ENCODE peak calls at places on chromosomes 13 and 19, in ten cellular contexts. A is kidney, I is pancreas, M is thoracic aorta, B is mesenchymal stem cell, Y is heart left ventricle, P is mesendoderm, L is A549, X is body of pancreas, N is psoas muscle. H is an unnamed sample.

GRCh38 chr19:51016798-51017683 is 2.5 kb downstream of the KLK10 start:
- DNase-seq in N (no peak), L (peak), I (peak), X (peak), B (peak), Y (no peak), A (no peak), M (no peak), P (peak), H (peak)

GRCh38 chr19:53906211-53907192 is 2.6 kb upstream of the CACNG7 start:
- DNase-seq in I (no peak), N (peak), A (peak), Y (peak), L (peak), M (no peak), X (peak), B (no peak), P (no peak), H (no peak)

GRCh38 chr13:34627905-34628682 is 314.0 kb upstream of the NBEA start:
- DNase-seq in A (no peak), M (no peak), B (no peak), Y (no peak), P (no peak), L (no peak), I (no peak), X (peak), N (no peak), H (no peak)

GRCh38 chr19:7925171-7925837 is 631 bp downstream of the CTXN1 start:
- DNase-seq in B (peak), X (peak), P (peak), I (peak), M (no peak), N (peak), L (peak), A (peak), Y (no peak), H (peak)

GRCh38 chr13:48234652-48235099 is 1.7 kb downstream of the ITM2B start:
- DNase-seq in I (no peak), L (no peak), P (peak), X (no peak), B (peak), M (no peak), N (no peak), Y (no peak), A (no peak), H (no peak)

GRCh38 chr13:96397807-96398206 is 307.9 kb downstream of the HS6ST3 start:
- DNase-seq in N (no peak), I (no peak), P (no peak), B (no peak), X (no peak), L (no peak), M (no peak), A (no peak), Y (no peak), H (no peak)

GRCh38 chr13:78317030-78317429 is 286.3 kb downstream of the POU4F1 start:
- DNase-seq in I (no peak), L (no peak), X (no peak), N (no peak), Y (no peak), P (peak), A (no peak), B (no peak), M (no peak), H (no peak)

GRCh38 chr13:62626771-62627170 is 1211.1 kb upstream of the PCDH20 start:
- DNase-seq in Y (no peak), B (no peak), P (peak), I (no peak), X (no peak), M (no peak), N (no peak), L (no peak), A (no peak), H (no peak)

GRCh38 chr19:6011794-6012193 is 33.9 kb upstream of the RANBP3 start:
- DNase-seq in Y (no peak), I (no peak), N (no peak), B (no peak), L (no peak), P (no peak), X (no peak), M (no peak), A (peak), H (no peak)

GRCh38 chr19:18606281-18607221 is at the start of gene CRLF1:
- DNase-seq in I (no peak), X (no peak), N (no peak), M (no peak), L (no peak), A (no peak), Y (no peak), P (no peak), B (no peak), H (no peak)

GRCh38 chr19:16441661-16442071 is 30.1 kb downstream of the EPS15L1 start:
- DNase-seq in Y (no peak), L (peak), X (no peak), N (no peak), I (no peak), M (no peak), B (peak), A (no peak), P (peak), H (no peak)

GRCh38 chr19:48487944-48488343 is 18.8 kb downstream of the CYTH2 start:
- DNase-seq in L (peak), P (no peak), A (peak), Y (no peak), I (peak), N (peak), M (peak), X (peak), B (peak), H (no peak)

GRCh38 chr13:67515895-67516294 is 285.8 kb upstream of the PCDH9 start:
- DNase-seq in M (no peak), B (peak), A (no peak), N (no peak), I (no peak), L (no peak), P (no peak), Y (no peak), X (no peak), H (no peak)

GRCh38 chr19:21383980-21384582 is 12.9 kb upstream of the ZNF493 start:
- DNase-seq in P (no peak), N (no peak), L (no peak), X (no peak), B (no peak), I (no peak), Y (no peak), M (no peak), A (no peak), H (no peak)

GRCh38 chr19:15154002-15154612 is 46.7 kb downstream of the NOTCH3 start:
- DNase-seq in B (peak), I (no peak), L (peak), A (no peak), N (no peak), P (peak), Y (no peak), M (no peak), X (no peak), H (no peak)

GRCh38 chr13:50616101-50616500 is 227.4 kb downstream of the DLEU7 start:
- DNase-seq in P (no peak), B (peak), N (no peak), A (no peak), L (no peak), X (no peak), M (no peak), I (no peak), Y (no peak), H (no peak)

GRCh38 chr19:3055741-3056453 is 6.4 kb downstream of the TLE5 start:
- DNase-seq in P (peak), X (peak), N (peak), L (peak), M (no peak), A (peak), I (peak), B (no peak), Y (no peak), H (no peak)

GRCh38 chr13:43883636-43884035 is 3.9 kb downstream of the LACC1 start:
- DNase-seq in X (no peak), A (no peak), B (no peak), L (no peak), Y (no peak), N (no peak), I (no peak), M (no peak), P (no peak), H (no peak)

GRCh38 chr13:57996717-57997116 is 365.2 kb downstream of the PCDH17 start:
- DNase-seq in N (no peak), X (no peak), L (no peak), B (peak), A (no peak), I (no peak), P (no peak), M (no peak), Y (no peak), H (no peak)

GRCh38 chr13:85970727-85971126 is 171.5 kb upstream of the SLITRK6 start:
- DNase-seq in I (no peak), Y (no peak), N (no peak), B (peak), A (no peak), P (no peak), M (no peak), L (no peak), X (no peak), H (no peak)

GRCh38 chr19:377801-378581 is 31.0 kb downstream of the C2CD4C start:
- DNase-seq in M (no peak), B (no peak), N (no peak), Y (peak), L (no peak), A (no peak), P (no peak), X (no peak), I (no peak), H (no peak)

GRCh38 chr13:65615506-65615905 is 1614.6 kb downstream of the PCDH9 start:
- DNase-seq in L (no peak), B (no peak), P (no peak), N (no peak), I (no peak), M (no peak), Y (no peak), X (no peak), A (no peak), H (no peak)

DNA sequence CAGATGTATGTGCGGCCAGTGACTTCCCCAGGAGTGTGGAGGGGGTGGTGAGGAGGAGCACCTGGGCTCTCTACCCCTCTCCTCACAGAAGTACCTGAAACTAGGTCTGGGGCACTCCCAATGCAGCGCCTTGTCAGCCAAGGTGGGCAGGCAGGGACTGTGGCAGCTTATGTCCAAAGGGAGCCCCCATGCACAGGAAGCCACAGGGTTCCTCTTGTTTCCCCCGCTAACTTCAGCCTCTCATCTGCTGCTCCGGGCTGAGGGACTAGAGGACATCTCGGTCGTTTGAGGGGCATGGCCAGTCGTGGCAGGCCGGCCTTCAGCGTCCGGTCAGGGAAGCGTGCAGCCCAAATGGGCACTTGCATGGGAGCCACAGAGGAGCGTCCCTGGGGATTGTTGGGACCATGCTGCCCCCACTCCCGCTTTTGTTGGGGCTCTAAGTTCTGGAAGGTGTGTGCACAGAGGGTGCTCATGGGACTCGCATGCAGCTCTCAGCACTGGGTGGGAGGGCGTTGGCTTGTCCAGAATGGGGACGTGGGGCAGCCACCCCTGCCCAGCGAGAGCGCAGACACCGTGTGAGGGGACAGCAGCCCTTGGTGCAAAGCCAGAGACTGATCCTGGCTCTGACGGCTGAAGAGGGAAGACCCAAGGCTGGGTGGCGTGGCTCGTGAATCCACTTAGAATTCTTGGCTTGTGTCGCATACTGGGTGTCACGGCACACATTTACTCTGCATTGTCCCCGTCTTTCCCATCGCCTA is 16.6 kb upstream of the NPAS1 start:
- DNase-seq in A (no peak), L (no peak), M (no peak), N (no peak), B (no peak), I (no peak), Y (no peak), X (no peak), P (no peak), H (no peak)
- H3K27ac ChIP-seq in A (no peak), L (no peak), M (no peak), N (no peak), B (no peak), I (no peak), Y (no peak), X (no peak), P (no peak), H (no peak)

DNA sequence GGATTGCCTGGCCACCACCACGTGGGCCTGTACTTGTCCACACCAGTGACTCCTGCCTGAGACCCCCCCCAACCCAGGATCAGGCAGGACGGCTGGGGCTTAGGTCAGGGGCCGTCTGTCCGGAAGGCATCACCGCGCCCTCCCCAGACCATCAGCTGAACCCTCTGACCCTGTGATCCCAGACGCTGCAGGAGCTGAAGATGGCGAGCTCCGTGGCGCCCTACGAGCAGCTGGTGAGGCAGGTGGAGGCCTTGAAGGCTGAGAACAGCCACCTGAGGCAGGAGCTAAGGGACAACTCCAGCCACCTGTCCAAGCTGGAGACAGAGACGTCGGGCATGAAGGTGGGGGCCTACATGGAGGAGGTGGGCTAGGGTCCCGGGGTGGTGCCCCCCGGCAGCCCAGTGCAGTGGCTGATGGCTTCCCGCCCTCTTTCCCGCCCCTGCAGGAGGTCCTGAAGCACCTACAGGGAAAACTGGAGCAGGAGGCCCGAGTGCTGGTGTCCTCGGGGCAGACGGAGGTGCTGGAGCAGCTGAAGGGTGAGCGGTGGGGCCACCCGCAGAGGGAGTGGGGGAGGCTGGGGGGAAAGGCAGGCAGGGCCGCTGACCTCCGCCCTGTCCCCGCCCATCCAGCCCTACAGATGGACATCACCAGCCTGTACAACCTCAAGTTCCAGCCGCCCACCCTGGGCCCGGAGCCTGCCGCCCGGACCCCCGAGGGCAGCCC is 3.0 kb downstream of the APC2 start:
- DNase-seq in N (no peak), X (no peak), Y (no peak), L (no peak), I (no peak), P (no peak), M (no peak), A (no peak), B (no peak), H (no peak)
- H3K27ac ChIP-seq in N (no peak), X (no peak), Y (no peak), L (no peak), I (no peak), P (no peak), M (no peak), A (no peak), B (no peak), H (peak)

DNA sequence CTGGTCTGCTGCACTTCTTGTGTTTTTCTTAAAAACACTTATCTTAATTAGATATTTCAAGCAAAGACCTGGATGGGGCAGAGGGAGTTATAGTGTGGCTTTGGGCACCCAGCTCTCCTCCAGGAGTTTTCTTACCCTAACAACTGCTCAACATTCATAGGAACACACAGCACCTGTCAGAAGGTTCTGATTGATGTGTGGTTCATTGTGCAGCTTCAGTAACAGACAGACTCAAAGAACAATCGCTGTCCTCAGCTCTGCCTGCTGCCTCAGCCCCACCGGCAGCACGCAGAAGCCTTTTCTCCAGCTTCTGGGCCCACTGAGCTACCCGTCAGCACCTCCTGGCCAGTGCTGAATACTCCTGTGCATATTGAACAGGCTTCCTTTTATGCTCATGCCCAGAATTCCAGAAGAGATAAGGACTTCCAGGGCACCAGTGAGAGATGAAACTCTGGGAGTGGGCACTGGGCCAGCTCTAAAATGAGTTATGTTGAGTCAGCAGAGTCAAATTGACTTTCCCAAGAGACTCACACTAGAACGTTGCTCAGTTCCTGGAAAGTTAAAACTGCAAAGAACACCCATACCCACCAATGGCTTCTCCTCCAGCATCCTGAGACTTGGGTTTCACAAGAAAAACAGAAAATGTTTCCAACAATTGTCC is 119.3 kb downstream of the COL4A1 start:
- DNase-seq in L (no peak), P (no peak), A (no peak), M (no peak), X (peak), I (no peak), N (peak), Y (no peak), B (peak), H (no peak)
- H3K27ac ChIP-seq in L (no peak), P (peak), A (no peak), M (no peak), X (peak), I (peak), N (no peak), Y (peak), B (peak), H (no peak)

GRCh38 chr13:33249894-33250293 is 35.7 kb downstream of the STARD13 start:
- DNase-seq in X (no peak), A (no peak), P (no peak), M (no peak), B (no peak), I (no peak), N (no peak), L (no peak), Y (no peak), H (no peak)

GRCh38 chr13:33251131-33251629 is 34.4 kb downstream of the STARD13 start:
- DNase-seq in B (peak), M (peak), L (no peak), Y (no peak), I (no peak), X (no peak), A (no peak), N (peak), P (no peak), H (no peak)

GRCh38 chr13:33250594-33250993 is 35.0 kb downstream of the STARD13 start:
- DNase-seq in P (no peak), I (no peak), A (no peak), M (no peak), X (no peak), B (no peak), N (no peak), L (no peak), Y (no peak), H (no peak)

GRCh38 chr13:33252103-33252502 is 33.5 kb downstream of the STARD13 start:
- DNase-seq in B (no peak), P (no peak), I (no peak), N (no peak), A (no peak), Y (peak), L (no peak), X (no peak), M (no peak), H (no peak)

DNA sequence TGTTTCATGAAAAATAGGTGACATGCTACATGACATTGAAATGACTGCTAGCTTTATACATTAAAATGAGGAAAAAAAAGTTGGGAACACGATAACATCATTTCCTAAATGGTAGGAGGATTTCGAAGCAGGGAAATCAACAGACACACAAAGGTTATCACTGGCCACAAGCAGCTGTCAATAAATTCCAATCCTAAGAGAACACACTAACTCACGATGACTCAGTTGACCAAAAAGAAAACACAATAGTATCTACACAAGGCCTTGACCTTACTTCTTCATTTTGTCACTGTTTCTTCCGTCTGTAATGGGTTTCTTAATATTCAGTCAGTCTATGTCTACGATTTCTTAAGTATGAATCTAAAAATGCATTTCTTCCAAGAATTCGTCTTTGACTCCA is 36.5 kb downstream of the STARD13 start:
- DNase-seq in I (no peak), L (no peak), A (no peak), M (no peak), B (peak), Y (no peak), X (no peak), N (no peak), P (no peak), H (no peak)
- H3K27ac ChIP-seq in I (no peak), L (no peak), A (no peak), M (no peak), B (peak), Y (no peak), X (no peak), N (no peak), P (no peak), H (no peak)

H was measured in substantia nigra.